ENCODE peak calls at places on chromosomes 16 and 17, in six cellular contexts. K is thoracic aorta, D is adrenal gland, O is fibroblast of lung, X is tibial nerve, H is transverse colon. S is an unnamed sample.

GRCh38 chr16:71338193-71338592 is 20.3 kb upstream of the CALB2 start:
- DNase-seq in K (no peak), D (no peak), O (no peak), X (no peak), H (no peak), S (no peak)

GRCh38 chr17:76408037-76408849 is 23.8 kb downstream of the SPHK1 start:
- DNase-seq in K (no peak), D (peak; percentile 69), O (peak; percentile 39), X (peak; percentile 27), H (peak; percentile 77), S (peak; percentile 93)

GRCh38 chr17:16915752-16916556 is 56.0 kb downstream of the TNFRSF13B start:
- DNase-seq in K (no peak), D (peak; percentile 38), O (peak; percentile 5), X (peak; percentile 38), H (peak; percentile 83), S (peak; percentile 84)

GRCh38 chr17:59840908-59841666 is 51.7 kb downstream of the TUBD1 start:
- DNase-seq in K (no peak), D (no peak), O (peak; percentile 64), X (no peak), H (no peak), S (no peak)

GRCh38 chr17:36602030-36602737 is 801 bp downstream of the MRM1 start:
- DNase-seq in K (no peak), D (no peak), O (no peak), X (no peak), H (peak; percentile 32), S (peak; percentile 80)

GRCh38 chr16:80125677-80126076 is 415.1 kb upstream of the DYNLRB2 start:
- DNase-seq in K (no peak), D (peak; percentile 40), O (no peak), X (no peak), H (no peak), S (no peak)

GRCh38 chr17:187130-187529 is 5.7 kb upstream of the DOC2B start:
- DNase-seq in K (no peak), D (no peak), O (no peak), X (no peak), H (no peak), S (peak; percentile 10)

GRCh38 chr16:80274576-80275191 is 266.1 kb upstream of the DYNLRB2 start:
- DNase-seq in K (no peak), D (no peak), O (peak; percentile 23), X (no peak), H (no peak), S (no peak)

GRCh38 chr17:65393514-65393913 is 167.9 kb downstream of the AXIN2 start:
- DNase-seq in K (no peak), D (no peak), O (no peak), X (no peak), H (no peak), S (no peak)

GRCh38 chr16:842061-842476 is 41.5 kb upstream of the GNG13 start:
- DNase-seq in K (no peak), D (no peak), O (no peak), X (no peak), H (no peak), S (no peak)

GRCh38 chr16:12906271-12906670 is 4.9 kb downstream of the SHISA9 start:
- DNase-seq in K (no peak), D (no peak), O (no peak), X (no peak), H (no peak), S (no peak)

GRCh38 chr16:35150805-35151312 is 1691.4 kb downstream of the TP53TG3F start:
- DNase-seq in K (no peak), D (no peak), O (no peak), X (no peak), H (no peak), S (peak; percentile 34)

GRCh38 chr16:89401641-89402445 is 88.5 kb downstream of the ANKRD11 start:
- DNase-seq in K (no peak), D (no peak), O (no peak), X (no peak), H (no peak), S (no peak)

GRCh38 chr16:64051826-64052225 is 1070.0 kb downstream of the CDH11 start:
- DNase-seq in K (no peak), D (no peak), O (peak; percentile 21), X (no peak), H (no peak), S (no peak)

GRCh38 chr17:58254803-58255202 is 16.4 kb downstream of the LPO start:
- DNase-seq in K (no peak), D (no peak), O (no peak), X (no peak), H (no peak), S (peak; percentile 45)

GRCh38 chr17:48513653-48514482 is 16.9 kb downstream of the HOXB1 start:
- DNase-seq in K (no peak), D (no peak), O (no peak), X (no peak), H (no peak), S (no peak)

GRCh38 chr16:88062341-88062861 is 111.2 kb downstream of the BANP start:
- DNase-seq in K (no peak), D (peak; percentile 48), O (peak; percentile 73), X (peak; percentile 25), H (no peak), S (peak; percentile 63)

GRCh38 chr16:31502981-31503380 is 5.2 kb downstream of the RUSF1 start:
- DNase-seq in K (no peak), D (no peak), O (peak; percentile 25), X (no peak), H (no peak), S (no peak)

GRCh38 chr17:35243459-35244204 is 760 bp downstream of the SLFN5 start:
- DNase-seq in K (peak; percentile 13), D (peak; percentile 79), O (peak; percentile 80), X (peak; percentile 66), H (peak; percentile 55), S (peak; percentile 81)

GRCh38 chr16:18984425-18985005 is 781 bp downstream of the TMC7 start:
- DNase-seq in K (no peak), D (no peak), O (no peak), X (no peak), H (no peak), S (peak; percentile 1)

GRCh38 chr17:46129302-46129701 is 63.9 kb downstream of the KANSL1 start:
- DNase-seq in K (no peak), D (no peak), O (no peak), X (no peak), H (no peak), S (no peak)

GRCh38 chr17:58577696-58578095 is 63.3 kb upstream of the MTMR4 start:
- DNase-seq in K (no peak), D (peak; percentile 60), O (peak; percentile 51), X (peak; percentile 60), H (peak; percentile 23), S (peak; percentile 74)

GRCh38 chr17:60901806-60902205 is 224.2 kb downstream of the BCAS3 start:
- DNase-seq in K (no peak), D (no peak), O (peak; percentile 85), X (no peak), H (no peak), S (no peak)

GRCh38 chr17:71482625-71483024 is 638.2 kb upstream of the SOX9 start:
- DNase-seq in K (no peak), D (no peak), O (peak; percentile 24), X (no peak), H (no peak), S (no peak)

GRCh38 chr16:31331141-31331764 is 23.7 kb upstream of the ITGAX start:
- DNase-seq in K (no peak), D (no peak), O (no peak), X (no peak), H (no peak), S (peak; percentile 84)

GRCh38 chr16:2720719-2721633 is 952 bp upstream of the PRSS27 start:
- DNase-seq in K (peak; percentile 28), D (peak; percentile 82), O (peak; percentile 80), X (peak; percentile 53), H (peak; percentile 90), S (peak; percentile 96)

GRCh38 chr16:17367932-17368331 is 102.8 kb downstream of the XYLT1 start:
- DNase-seq in K (no peak), D (no peak), O (peak; percentile 65), X (no peak), H (peak; percentile 41), S (no peak)

GRCh38 chr17:67982034-67982640 is 14.1 kb downstream of the C17orf58 start:
- DNase-seq in K (no peak), D (no peak), O (peak; percentile 34), X (no peak), H (no peak), S (no peak)

DNA sequence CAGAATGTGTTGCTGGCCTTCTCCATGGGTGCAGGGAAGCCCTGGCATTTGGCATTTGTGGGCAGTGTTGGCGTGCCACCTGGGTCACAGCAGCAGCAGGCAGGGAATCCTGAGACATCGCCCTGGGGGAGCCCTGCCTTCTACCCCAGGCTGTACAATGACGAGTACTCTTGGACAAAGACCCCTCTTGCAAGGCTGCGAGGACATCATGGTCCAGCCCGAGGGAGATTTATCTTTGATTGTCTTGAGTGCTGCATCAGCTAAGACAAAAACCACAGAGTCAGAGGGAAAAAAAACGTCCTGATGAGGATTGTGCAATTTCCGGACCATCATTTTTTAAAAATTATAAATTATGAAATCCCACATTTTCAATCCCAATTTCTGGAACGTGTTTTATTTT is 3.7 kb downstream of the CRISPLD2 start:
- DNase-seq in K (no peak), D (no peak), O (peak; percentile 90), X (no peak), H (no peak), S (no peak)
- H3K27ac ChIP-seq in K (no peak overlapping the region), D (no peak overlapping the region), O (peak overlapping the region; percentile 55), X (peak overlapping the region; percentile 84), H (peak overlapping the region; percentile 97), S (peak overlapping the region; percentile 73)

GRCh38 chr17:15247891-15248529 is 17.1 kb downstream of the PMP22 start:
- DNase-seq in K (no peak), D (no peak), O (no peak), X (no peak), H (no peak), S (peak; percentile 27)
- TF ChIP-seq CTCF in K (no peak), D (no peak), O (peak; percentile 28), X (no peak), H (no peak), S (peak; percentile 22)

DNA sequence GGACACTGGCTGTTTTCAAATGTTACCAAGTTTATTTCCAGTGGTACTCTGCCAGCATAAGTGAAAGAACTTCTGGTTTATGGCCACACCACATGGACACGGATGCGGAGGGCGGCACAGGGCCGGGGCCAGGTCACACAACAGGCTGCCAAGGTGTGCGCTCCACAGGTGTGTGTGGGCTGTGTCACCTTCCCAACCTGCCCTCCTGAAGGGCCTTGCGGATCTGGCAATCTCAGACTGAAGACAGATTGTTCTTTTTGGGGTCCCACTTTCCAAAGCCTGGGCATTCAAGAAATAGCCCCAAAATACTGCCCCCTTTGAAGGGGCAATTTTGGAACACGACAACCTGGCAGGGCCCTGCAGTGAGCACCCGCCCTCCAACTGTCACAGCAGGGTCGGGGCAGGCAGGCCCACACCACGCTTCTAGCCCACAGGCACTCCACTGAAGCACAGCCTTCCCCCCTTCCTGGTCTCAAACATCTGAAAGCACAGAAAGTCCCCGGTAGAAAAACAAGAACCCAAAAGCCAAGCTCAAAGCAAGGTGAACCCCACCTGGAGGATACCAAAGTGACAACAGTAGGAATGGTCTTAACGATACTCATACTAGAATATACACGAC is 3.5 kb downstream of the CSNK1D start:
- DNase-seq in K (no peak), D (no peak), O (no peak), X (no peak), H (no peak), S (peak; percentile 70)
- H3K4me1 ChIP-seq in K (peaks cover 45% of the 10 kb centered on the region), D (peaks cover 57% of the 10 kb centered on the region), O (peaks cover 28% of the 10 kb centered on the region), X (no peaks in the 10 kb centered on the region), H (peaks cover 82% of the 10 kb centered on the region), S (peaks cover 69% of the 10 kb centered on the region)

GRCh38 chr16:10613771-10614485 is 33.5 kb upstream of the EMP2 start:
- DNase-seq in K (no peak), D (no peak), O (no peak), X (no peak), H (no peak), S (no peak)
- H3K27ac ChIP-seq in K (no peak overlapping the region), D (no peak overlapping the region), O (no peak overlapping the region), X (no peak overlapping the region), H (no peak overlapping the region), S (no peak overlapping the region)